ENCODE peak calls at places on chromosomes 4 and X, in six cellular contexts. Q is LoVo; H is NCI-H1048; D is T-helper 1 cell; E is BE2C; G is activated naive CD4-positive, alpha-beta T cell treated with anti-CD3 and anti-CD28 coated beads for 36 hours. N is an unnamed sample.

GRCh38 chr4:175622887-175623286 is 189.2 kb downstream of the GPM6A start:
- DNase-seq in H (no peak), G (no peak), D (no peak), Q (no peak), E (no peak), N (no peak)

GRCh38 chrX:130047416-130047815 is 62.9 kb downstream of the ELF4 start:
- DNase-seq in H (no peak), E (no peak), G (no peak), Q (no peak), D (no peak), N (no peak)

GRCh38 chr4:32789026-32789608 is 2068.9 kb downstream of the PCDH7 start:
- DNase-seq in G (no peak), H (no peak), E (no peak), D (no peak), Q (no peak), N (no peak)

GRCh38 chr4:48093949-48094550 is 40.0 kb downstream of the TXK start:
- DNase-seq in Q (peak), D (no peak), E (no peak), H (no peak), G (peak), N (peak)

GRCh38 chr4:16969696-16970135 is 71.3 kb upstream of the LDB2 start:
- DNase-seq in D (no peak), G (no peak), Q (no peak), E (no peak), H (no peak), N (no peak)

GRCh38 chr4:1300466-1301455 is 11.1 kb downstream of the MAEA start:
- DNase-seq in E (no peak), Q (no peak), G (peak), D (no peak), H (no peak), N (no peak)

GRCh38 chr4:74970577-74970976 is 37.7 kb downstream of the PARM1 start:
- DNase-seq in E (peak), Q (no peak), D (no peak), H (no peak), G (no peak), N (no peak)

GRCh38 chr4:157270108-157270507 is 49.6 kb downstream of the GRIA2 start:
- DNase-seq in D (no peak), E (no peak), H (no peak), G (no peak), Q (no peak), N (no peak)

GRCh38 chr4:6732441-6733357 is 16.7 kb downstream of the BLOC1S4 start:
- DNase-seq in G (no peak), Q (peak), H (no peak), D (no peak), E (no peak), N (peak)

GRCh38 chr4:99859618-99860017 is 34.6 kb downstream of the LAMTOR3 start:
- DNase-seq in D (no peak), E (no peak), H (no peak), G (no peak), Q (no peak), N (no peak)

GRCh38 chr4:74755486-74755885 is 38.8 kb downstream of the BTC start:
- DNase-seq in Q (no peak), E (no peak), G (no peak), H (no peak), D (no peak), N (no peak)

GRCh38 chrX:133588827-133589226 is 173.5 kb upstream of the GPC4 start:
- DNase-seq in H (no peak), Q (no peak), E (no peak), D (no peak), G (no peak), N (no peak)

GRCh38 chr4:183610033-183610432 is 49.0 kb downstream of the RWDD4 start:
- DNase-seq in D (no peak), Q (no peak), E (peak), H (no peak), G (no peak), N (no peak)

GRCh38 chrX:155577682-155578081 is 35.1 kb downstream of the TMLHE start:
- DNase-seq in D (no peak), E (no peak), H (no peak), G (peak), Q (no peak), N (no peak)

GRCh38 chr4:63296773-63297172 is 1112.5 kb downstream of the TECRL start:
- DNase-seq in D (no peak), H (no peak), E (no peak), Q (peak), G (no peak), N (no peak)

GRCh38 chr4:119493419-119493818 is 135.2 kb downstream of the PDE5A start:
- DNase-seq in E (no peak), H (no peak), Q (no peak), G (no peak), D (no peak), N (no peak)

GRCh38 chr4:185396724-185397402 is at the start of gene ANKRD37:
- DNase-seq in E (no peak), G (no peak), Q (peak), H (no peak), D (no peak), N (no peak)

GRCh38 chr4:1418494-1419285 is 12.4 kb upstream of the NKX1-1 start:
- DNase-seq in D (no peak), G (no peak), H (no peak), E (no peak), Q (no peak), N (no peak)

GRCh38 chr4:1183985-1184773 is 11.8 kb upstream of the SPON2 start:
- DNase-seq in G (no peak), E (no peak), Q (no peak), H (no peak), D (no peak), N (no peak)

GRCh38 chr4:1722551-1723071 is 1.3 kb downstream of the TACC3 start:
- DNase-seq in Q (no peak), E (no peak), H (no peak), D (no peak), G (no peak), N (no peak)

GRCh38 chrX:154761977-154762528 is 611 bp upstream of the DKC1 start:
- DNase-seq in Q (no peak), D (peak), G (peak), E (peak), H (no peak), N (no peak)

GRCh38 chrX:54182864-54183613 is at the start of gene FAM120C:
- DNase-seq in Q (peak), G (peak), H (peak), D (peak), E (peak), N (peak)

GRCh38 chrX:128698528-128698927 is 646.3 kb upstream of the ACTRT1 start:
- DNase-seq in G (no peak), D (no peak), H (no peak), E (no peak), Q (no peak), N (no peak)

GRCh38 chrX:118552501-118552900 is 56.9 kb downstream of the DOCK11 start:
- DNase-seq in H (no peak), G (peak), Q (no peak), D (no peak), E (no peak), N (no peak)

GRCh38 chr4:94642561-94642866 is 115.2 kb upstream of the BMPR1B start:
- DNase-seq in Q (no peak), E (no peak), D (no peak), G (no peak), H (no peak), N (peak)

GRCh38 chr4:46908148-46908547 is 897 bp downstream of the COX7B2 start:
- DNase-seq in D (no peak), H (no peak), E (no peak), G (no peak), Q (no peak), N (no peak)

GRCh38 chr4:152778656-152779512 is 646 bp downstream of the TIGD4 start:
- DNase-seq in D (peak), Q (peak), H (no peak), G (peak), E (peak), N (no peak)

GRCh38 chr4:159401791-159402380 is 299.0 kb downstream of the RAPGEF2 start:
- DNase-seq in H (no peak), Q (peak), E (no peak), D (no peak), G (no peak), N (peak)

GRCh38 chr4:99783940-99784339 is 32.7 kb upstream of the DAPP1 start:
- DNase-seq in G (no peak), E (no peak), D (no peak), Q (no peak), H (no peak), N (no peak)

GRCh38 chr4:176981551-176981950 is 188.8 kb upstream of the VEGFC start:
- DNase-seq in H (no peak), G (no peak), D (no peak), E (no peak), Q (no peak), N (no peak)

GRCh38 chr4:108988514-108989195 is 225.8 kb upstream of the ETNPPL start:
- DNase-seq in G (no peak), H (no peak), E (no peak), Q (no peak), D (no peak), N (no peak)

GRCh38 chr4:111406036-111406435 is 739.2 kb upstream of the FAM241A start:
- DNase-seq in D (no peak), H (no peak), Q (no peak), E (no peak), G (no peak), N (no peak)